ENCODE peak calls at places on chromosome 19, in four cellular contexts. D is brain microvascular endothelial cell; T is BJ; G is stimulated activated CD4-positive, alpha-beta T cell treated with anti-CD3 and anti-CD28 coated beads, Interleukin-15, amount 100 ng/mL, for 1 hour. I is an unnamed sample.

GRCh38 chr19:610801-611505 is 21.3 kb downstream of the HCN2 start:
- DNase-seq in D (peak; percentile 92), G (peak; percentile 31), T (no peak), I (peak; percentile 92)

GRCh38 chr19:2609389-2610116 is 92.9 kb downstream of the GNG7 start:
- DNase-seq in G (no peak), D (no peak), T (no peak), I (no peak)

GRCh38 chr19:44722131-44723121 is 23.5 kb downstream of the CEACAM16 start:
- DNase-seq in T (no peak), D (no peak), G (no peak), I (no peak)

GRCh38 chr19:1364070-1364719 is 19.5 kb upstream of the NDUFS7 start:
- DNase-seq in T (no peak), D (no peak), G (no peak), I (no peak)

GRCh38 chr19:3589949-3590348 is 4.7 kb downstream of the GIPC3 start:
- DNase-seq in G (no peak), T (no peak), D (no peak), I (no peak)

GRCh38 chr19:48837586-48838191 is 1.4 kb upstream of the HSD17B14 start:
- DNase-seq in G (no peak), D (no peak), T (no peak), I (no peak)

GRCh38 chr19:28296506-28296905 is 916.4 kb downstream of the UQCRFS1 start:
- DNase-seq in G (no peak), D (no peak), T (peak; percentile 48), I (no peak)

GRCh38 chr19:49058592-49058991 is 1.0 kb upstream of the CGB7 start:
- DNase-seq in G (no peak), D (peak; percentile 40), T (no peak), I (peak; percentile 18)

GRCh38 chr19:49339364-49340068 is 4.3 kb downstream of the CD37 start:
- DNase-seq in T (peak; percentile 35), D (peak; percentile 78), G (no peak), I (no peak)

I was measured in astrocyte of the cerebellum.